ENCODE peak calls at places on chromosome 6, in ten cellular contexts. M is AG04450, V is lung, N is HFFc6, T is foreskin fibroblast, U is breast epithelium, H is mammary epithelial cell, A is tibial artery, O is mesothelial cell of epicardium, I is thoracic aorta. P is an unnamed sample.

GRCh38 chr6:15996030-15996429 is 132.9 kb upstream of the MYLIP start:
- DNase-seq in I (no peak), U (no peak), A (no peak), N (no peak), M (no peak), H (no peak), V (no peak), T (peak; percentile 6), O (no peak), P (no peak)

GRCh38 chr6:168506460-168506859 is 65.5 kb downstream of the SMOC2 start:
- DNase-seq in U (no peak), A (no peak), M (no peak), N (no peak), H (no peak), O (no peak), T (no peak), V (no peak), I (no peak), P (no peak)

GRCh38 chr6:150208606-150209352 is 65.9 kb downstream of the PPP1R14C start:
- DNase-seq in N (no peak), I (no peak), O (no peak), U (no peak), M (no peak), T (no peak), A (no peak), V (no peak), H (no peak), P (no peak)

GRCh38 chr6:455006-455585 is 63.5 kb downstream of the IRF4 start:
- DNase-seq in N (no peak), O (no peak), I (no peak), H (no peak), T (no peak), A (no peak), V (no peak), U (no peak), M (no peak), P (no peak)

GRCh38 chr6:44411141-44411540 is 23.6 kb downstream of the CDC5L start:
- DNase-seq in I (no peak), T (no peak), N (peak; percentile 9), H (no peak), M (no peak), A (no peak), U (no peak), O (no peak), V (no peak), P (peak; percentile 4)

GRCh38 chr6:169669147-169669546 is 32.7 kb downstream of the WDR27 start:
- DNase-seq in T (no peak), A (no peak), M (no peak), I (no peak), H (no peak), U (no peak), V (no peak), O (no peak), N (no peak), P (no peak)

GRCh38 chr6:169933839-169934698 is 182.6 kb downstream of the ERMARD start:
- DNase-seq in N (no peak), I (no peak), V (peak; percentile 51), A (peak; percentile 50), M (no peak), T (peak; percentile 7), H (no peak), U (peak; percentile 76), O (no peak), P (no peak)

GRCh38 chr6:106141441-106142237 is 55.5 kb downstream of the PRDM1 start:
- DNase-seq in A (no peak), T (no peak), U (no peak), I (no peak), N (no peak), V (no peak), H (peak; percentile 54), O (no peak), M (no peak), P (no peak)

GRCh38 chr6:158041370-158041769 is 59.7 kb downstream of the SYNJ2 start:
- DNase-seq in U (no peak), O (no peak), H (peak; percentile 59), I (no peak), V (no peak), M (no peak), T (no peak), N (no peak), A (peak; percentile 23), P (no peak)

GRCh38 chr6:17098538-17098937 is 3.3 kb upstream of the STMND1 start:
- DNase-seq in A (no peak), M (no peak), V (no peak), I (no peak), O (no peak), U (no peak), H (no peak), N (peak; percentile 35), T (no peak), P (no peak)

GRCh38 chr6:127539292-127539691 is 20.2 kb upstream of the MTCL3 start:
- DNase-seq in N (no peak), T (no peak), H (no peak), M (no peak), I (no peak), O (no peak), V (no peak), U (no peak), A (no peak), P (no peak)

GRCh38 chr6:136774228-136775041 is 17.8 kb downstream of the MAP3K5 start:
- DNase-seq in M (peak; percentile 15), T (peak; percentile 78), I (no peak), A (no peak), U (no peak), O (no peak), H (peak; percentile 77), V (no peak), N (peak; percentile 67), P (no peak)

GRCh38 chr6:136779682-136780081 is 12.6 kb downstream of the MAP3K5 start:
- DNase-seq in M (no peak), H (no peak), O (no peak), A (no peak), I (no peak), U (no peak), T (no peak), N (no peak), V (no peak), P (no peak)

GRCh38 chr6:136775081-136775480 is 17.2 kb downstream of the MAP3K5 start:
- DNase-seq in N (no peak), M (no peak), V (no peak), I (no peak), O (no peak), T (no peak), U (no peak), A (no peak), H (no peak), P (no peak)

GRCh38 chr6:136775548-136775947 is 16.7 kb downstream of the MAP3K5 start:
- DNase-seq in V (no peak), N (no peak), U (no peak), H (no peak), A (no peak), I (no peak), O (no peak), M (no peak), T (no peak), P (no peak)

GRCh38 chr6:136777651-136778050 is 14.6 kb downstream of the MAP3K5 start:
- DNase-seq in I (no peak), A (no peak), T (no peak), V (no peak), H (no peak), O (no peak), M (no peak), N (no peak), U (no peak), P (no peak)
- TF ChIP-seq CTCF in I (no peak), A (no peak), T (no peak), V (no peak), H (no peak), O (no peak), M (no peak), N (no peak), U (no peak), P (no peak)

GRCh38 chr6:35729349-35729678 is 7.5 kb upstream of the ARMC12 start:
- DNase-seq in A (no peak), O (no peak), H (no peak), N (no peak), V (no peak), I (no peak), M (no peak), U (peak; percentile 34), T (no peak), P (no peak)

GRCh38 chr6:35729722-35730121 is 7.1 kb upstream of the ARMC12 start:
- DNase-seq in O (no peak), H (no peak), I (no peak), M (no peak), V (no peak), N (no peak), A (no peak), U (peak; percentile 10), T (no peak), P (no peak)

GRCh38 chr6:35727935-35728662 is 8.7 kb upstream of the ARMC12 start:
- DNase-seq in O (peak; percentile 85), V (peak; percentile 92), T (peak; percentile 99), I (peak; percentile 75), M (peak; percentile 85), U (peak; percentile 90), N (peak; percentile 88), A (peak; percentile 93), H (peak; percentile 95), P (peak; percentile 47)

GRCh38 chr6:35727206-35727934 is 9.5 kb upstream of the ARMC12 start:
- DNase-seq in V (peak; percentile 81), H (peak; percentile 76), I (peak; percentile 74), N (peak; percentile 41), T (peak; percentile 92), O (peak; percentile 77), U (peak; percentile 89), A (peak; percentile 95), M (no peak), P (peak; percentile 46)

GRCh38 chr6:35728663-35729348 is 8.0 kb upstream of the ARMC12 start:
- DNase-seq in V (peak; percentile 82), A (peak; percentile 54), U (peak; percentile 91), T (no peak), M (no peak), H (peak; percentile 66), I (no peak), N (no peak), O (no peak), P (no peak)
- TF ChIP-seq CTCF in V (no peak), A (no peak), U (peak; percentile 24), T (no peak), M (no peak), H (peak; percentile 36), I (no peak), N (no peak), O (no peak), P (no peak)

GRCh38 chr6:63121166-63121565 is 90.1 kb upstream of the FKBP1C start:
- DNase-seq in I (no peak), H (no peak), M (no peak), T (no peak), N (no peak), V (no peak), A (no peak), U (no peak), O (no peak), P (no peak)
- TF ChIP-seq CTCF in I (no peak), H (no peak), M (no peak), T (no peak), N (no peak), V (no peak), A (no peak), U (no peak), O (no peak), P (no peak)

GRCh38 chr6:97440590-97441176 is 157.7 kb upstream of the MMS22L start:
- DNase-seq in O (no peak), M (no peak), I (no peak), T (peak; percentile 5), H (peak; percentile 17), A (no peak), N (peak; percentile 24), U (no peak), V (no peak), P (peak; percentile 35)

GRCh38 chr6:97438011-97438671 is 155.1 kb upstream of the MMS22L start:
- DNase-seq in U (no peak), V (no peak), T (no peak), I (no peak), O (no peak), H (no peak), A (no peak), M (no peak), N (no peak), P (no peak)

GRCh38 chr6:97437087-97437486 is 154.1 kb upstream of the MMS22L start:
- DNase-seq in H (peak; percentile 7), I (no peak), T (peak; percentile 5), M (no peak), U (no peak), V (no peak), O (no peak), A (no peak), N (peak; percentile 17), P (no peak)
- TF ChIP-seq CTCF in H (peak; percentile 85), I (no peak), T (peak; percentile 91), M (peak; percentile 95), U (peak; percentile 32), V (no peak), O (peak; percentile 69), A (no peak), N (peak; percentile 85), P (peak; percentile 82)

P was measured in endothelial cell.